ENCODE peak calls at places on chromosomes 1 and 21, in eight cellular contexts. One of them, this sample, is unnamed.

GRCh38 chr1:31932491-31933316 is 5.5 kb downstream of the PTP4A2 start:
- DNase-seq in NCI-H187 treated with DMSO at 0.1 percent for 48 hours: no peak
- DNase-seq in NCI-H510A: no peak
- DNase-seq in Calu3: no peak
- DNase-seq in M059J: peak
- DNase-seq in Kasumi-1: peak
- DNase-seq in dorsolateral prefrontal cortex: no peak
- DNase-seq in activated T-cell treated with anti-CD3 and anti-CD28 coated beads for 4 hours: no peak
- DNase-seq in this sample: peak

GRCh38 chr1:241265428-241265827 is 91.6 kb downstream of the RGS7 start:
- DNase-seq in Calu3: no peak
- DNase-seq in Kasumi-1: no peak
- DNase-seq in NCI-H510A: no peak
- DNase-seq in activated T-cell treated with anti-CD3 and anti-CD28 coated beads for 4 hours: no peak
- DNase-seq in dorsolateral prefrontal cortex: no peak
- DNase-seq in M059J: peak
- DNase-seq in NCI-H187 treated with DMSO at 0.1 percent for 48 hours: no peak
- DNase-seq in this sample: no peak

GRCh38 chr1:109185990-109186703 is 27.6 kb upstream of the SARS1 start:
- DNase-seq in dorsolateral prefrontal cortex: peak
- DNase-seq in NCI-H510A: peak
- DNase-seq in activated T-cell treated with anti-CD3 and anti-CD28 coated beads for 4 hours: no peak
- DNase-seq in M059J: no peak
- DNase-seq in Kasumi-1: no peak
- DNase-seq in NCI-H187 treated with DMSO at 0.1 percent for 48 hours: peak
- DNase-seq in Calu3: no peak
- DNase-seq in this sample: no peak

GRCh38 chr21:42757422-42757821 is 104.0 kb downstream of the PDE9A start:
- DNase-seq in Kasumi-1: no peak
- DNase-seq in dorsolateral prefrontal cortex: no peak
- DNase-seq in M059J: no peak
- DNase-seq in Calu3: no peak
- DNase-seq in activated T-cell treated with anti-CD3 and anti-CD28 coated beads for 4 hours: no peak
- DNase-seq in NCI-H187 treated with DMSO at 0.1 percent for 48 hours: no peak
- DNase-seq in NCI-H510A: no peak
- DNase-seq in this sample: no peak

GRCh38 chr1:77824083-77824482 is 44.6 kb downstream of the MIGA1 start:
- DNase-seq in NCI-H187 treated with DMSO at 0.1 percent for 48 hours: no peak
- DNase-seq in Kasumi-1: no peak
- DNase-seq in M059J: peak
- DNase-seq in Calu3: peak
- DNase-seq in activated T-cell treated with anti-CD3 and anti-CD28 coated beads for 4 hours: no peak
- DNase-seq in dorsolateral prefrontal cortex: no peak
- DNase-seq in NCI-H510A: no peak
- DNase-seq in this sample: no peak

GRCh38 chr1:214332950-214333798 is 52.2 kb downstream of the SMYD2 start:
- DNase-seq in Kasumi-1: peak
- DNase-seq in Calu3: peak
- DNase-seq in dorsolateral prefrontal cortex: peak
- DNase-seq in NCI-H187 treated with DMSO at 0.1 percent for 48 hours: no peak
- DNase-seq in M059J: peak
- DNase-seq in activated T-cell treated with anti-CD3 and anti-CD28 coated beads for 4 hours: peak
- DNase-seq in NCI-H510A: no peak
- DNase-seq in this sample: peak

GRCh38 chr21:26756491-26757159 is 88.6 kb downstream of the ADAMTS1 start:
- DNase-seq in dorsolateral prefrontal cortex: no peak
- DNase-seq in Kasumi-1: no peak
- DNase-seq in activated T-cell treated with anti-CD3 and anti-CD28 coated beads for 4 hours: no peak
- DNase-seq in NCI-H187 treated with DMSO at 0.1 percent for 48 hours: no peak
- DNase-seq in Calu3: no peak
- DNase-seq in NCI-H510A: no peak
- DNase-seq in M059J: peak
- DNase-seq in this sample: no peak

GRCh38 chr1:108084866-108085477 is 115.2 kb downstream of the SLC25A24 start:
- DNase-seq in Kasumi-1: no peak
- DNase-seq in activated T-cell treated with anti-CD3 and anti-CD28 coated beads for 4 hours: no peak
- DNase-seq in NCI-H187 treated with DMSO at 0.1 percent for 48 hours: no peak
- DNase-seq in M059J: no peak
- DNase-seq in NCI-H510A: no peak
- DNase-seq in dorsolateral prefrontal cortex: no peak
- DNase-seq in Calu3: no peak
- DNase-seq in this sample: no peak

GRCh38 chr1:179017383-179018326 is 8.0 kb upstream of the FAM20B start:
- DNase-seq in NCI-H187 treated with DMSO at 0.1 percent for 48 hours: no peak
- DNase-seq in activated T-cell treated with anti-CD3 and anti-CD28 coated beads for 4 hours: no peak
- DNase-seq in M059J: peak
- DNase-seq in dorsolateral prefrontal cortex: no peak
- DNase-seq in Kasumi-1: no peak
- DNase-seq in NCI-H510A: no peak
- DNase-seq in Calu3: no peak
- DNase-seq in this sample: peak

GRCh38 chr1:16038620-16038912 is 5.0 kb upstream of the CLCNKB start:
- DNase-seq in NCI-H510A: no peak
- DNase-seq in activated T-cell treated with anti-CD3 and anti-CD28 coated beads for 4 hours: no peak
- DNase-seq in NCI-H187 treated with DMSO at 0.1 percent for 48 hours: no peak
- DNase-seq in Calu3: peak
- DNase-seq in M059J: peak
- DNase-seq in Kasumi-1: no peak
- DNase-seq in dorsolateral prefrontal cortex: no peak
- DNase-seq in this sample: peak

GRCh38 chr21:25938673-25939395 is 204.1 kb downstream of the GABPA start:
- DNase-seq in M059J: no peak
- DNase-seq in NCI-H187 treated with DMSO at 0.1 percent for 48 hours: no peak
- DNase-seq in dorsolateral prefrontal cortex: no peak
- DNase-seq in Kasumi-1: no peak
- DNase-seq in NCI-H510A: no peak
- DNase-seq in activated T-cell treated with anti-CD3 and anti-CD28 coated beads for 4 hours: no peak
- DNase-seq in Calu3: no peak
- DNase-seq in this sample: no peak

GRCh38 chr1:40059292-40059959 is 18.9 kb downstream of the CAP1 start:
- DNase-seq in Kasumi-1: peak
- DNase-seq in NCI-H187 treated with DMSO at 0.1 percent for 48 hours: no peak
- DNase-seq in activated T-cell treated with anti-CD3 and anti-CD28 coated beads for 4 hours: no peak
- DNase-seq in M059J: peak
- DNase-seq in NCI-H510A: no peak
- DNase-seq in dorsolateral prefrontal cortex: no peak
- DNase-seq in Calu3: peak
- DNase-seq in this sample: no peak

GRCh38 chr1:118788372-118788955 is 199.7 kb downstream of the TBX15 start:
- DNase-seq in dorsolateral prefrontal cortex: no peak
- DNase-seq in activated T-cell treated with anti-CD3 and anti-CD28 coated beads for 4 hours: no peak
- DNase-seq in Calu3: peak
- DNase-seq in NCI-H510A: peak
- DNase-seq in Kasumi-1: peak
- DNase-seq in NCI-H187 treated with DMSO at 0.1 percent for 48 hours: no peak
- DNase-seq in M059J: peak
- DNase-seq in this sample: peak

GRCh38 chr1:226804907-226805759 is 65.3 kb upstream of the PSEN2 start:
- DNase-seq in NCI-H510A: no peak
- DNase-seq in Kasumi-1: no peak
- DNase-seq in NCI-H187 treated with DMSO at 0.1 percent for 48 hours: no peak
- DNase-seq in M059J: no peak
- DNase-seq in activated T-cell treated with anti-CD3 and anti-CD28 coated beads for 4 hours: no peak
- DNase-seq in Calu3: no peak
- DNase-seq in dorsolateral prefrontal cortex: no peak
- DNase-seq in this sample: no peak

GRCh38 chr1:17193222-17194132 is 11.5 kb upstream of the PADI1 start:
- DNase-seq in Kasumi-1: no peak
- DNase-seq in NCI-H510A: no peak
- DNase-seq in NCI-H187 treated with DMSO at 0.1 percent for 48 hours: no peak
- DNase-seq in Calu3: no peak
- DNase-seq in dorsolateral prefrontal cortex: no peak
- DNase-seq in M059J: peak
- DNase-seq in activated T-cell treated with anti-CD3 and anti-CD28 coated beads for 4 hours: no peak
- DNase-seq in this sample: no peak

GRCh38 chr1:197725975-197726374 is 49.3 kb downstream of the DENND1B start:
- DNase-seq in Calu3: no peak
- DNase-seq in dorsolateral prefrontal cortex: no peak
- DNase-seq in activated T-cell treated with anti-CD3 and anti-CD28 coated beads for 4 hours: no peak
- DNase-seq in NCI-H187 treated with DMSO at 0.1 percent for 48 hours: no peak
- DNase-seq in NCI-H510A: no peak
- DNase-seq in Kasumi-1: no peak
- DNase-seq in M059J: no peak
- DNase-seq in this sample: no peak

GRCh38 chr1:173134800-173135199 is 72.3 kb downstream of the TNFSF4 start:
- DNase-seq in activated T-cell treated with anti-CD3 and anti-CD28 coated beads for 4 hours: no peak
- DNase-seq in M059J: no peak
- DNase-seq in dorsolateral prefrontal cortex: no peak
- DNase-seq in Kasumi-1: no peak
- DNase-seq in NCI-H187 treated with DMSO at 0.1 percent for 48 hours: no peak
- DNase-seq in NCI-H510A: no peak
- DNase-seq in Calu3: peak
- DNase-seq in this sample: peak

GRCh38 chr21:32136546-32136945 is 142.3 kb downstream of the MIS18A start:
- DNase-seq in M059J: peak
- DNase-seq in NCI-H187 treated with DMSO at 0.1 percent for 48 hours: no peak
- DNase-seq in dorsolateral prefrontal cortex: no peak
- DNase-seq in Kasumi-1: no peak
- DNase-seq in NCI-H510A: no peak
- DNase-seq in Calu3: no peak
- DNase-seq in activated T-cell treated with anti-CD3 and anti-CD28 coated beads for 4 hours: no peak
- DNase-seq in this sample: no peak

GRCh38 chr1:1431845-1432565 is 3.5 kb upstream of the VWA1 start:
- DNase-seq in activated T-cell treated with anti-CD3 and anti-CD28 coated beads for 4 hours: no peak
- DNase-seq in NCI-H187 treated with DMSO at 0.1 percent for 48 hours: no peak
- DNase-seq in Kasumi-1: no peak
- DNase-seq in dorsolateral prefrontal cortex: no peak
- DNase-seq in NCI-H510A: peak
- DNase-seq in Calu3: peak
- DNase-seq in M059J: no peak
- DNase-seq in this sample: peak

GRCh38 chr1:54275349-54275748 is 75.4 kb downstream of the MRPL37 start:
- DNase-seq in M059J: peak
- DNase-seq in Calu3: no peak
- DNase-seq in NCI-H510A: no peak
- DNase-seq in dorsolateral prefrontal cortex: no peak
- DNase-seq in NCI-H187 treated with DMSO at 0.1 percent for 48 hours: no peak
- DNase-seq in Kasumi-1: no peak
- DNase-seq in activated T-cell treated with anti-CD3 and anti-CD28 coated beads for 4 hours: no peak
- DNase-seq in this sample: no peak

GRCh38 chr1:78760858-78761257 is 111.2 kb downstream of the IFI44 start:
- DNase-seq in NCI-H510A: no peak
- DNase-seq in NCI-H187 treated with DMSO at 0.1 percent for 48 hours: no peak
- DNase-seq in M059J: peak
- DNase-seq in activated T-cell treated with anti-CD3 and anti-CD28 coated beads for 4 hours: no peak
- DNase-seq in Calu3: no peak
- DNase-seq in dorsolateral prefrontal cortex: no peak
- DNase-seq in Kasumi-1: no peak
- DNase-seq in this sample: no peak